ENCODE peak calls at places on chromosome 12, in seven cellular contexts. P, A, X, Y, H, C and D are unnamed samples.

GRCh38 chr12:68271346-68271745 is 17.9 kb upstream of the IL22 start:
- DNase-seq in Y (no peak), C (no peak), H (no peak), X (no peak), A (peak; percentile 54), P (no peak), D (no peak)

GRCh38 chr12:117036046-117036445 is 63.2 kb downstream of the TESC start:
- DNase-seq in A (no peak), H (no peak), X (no peak), C (no peak), P (no peak), Y (no peak), D (no peak)

GRCh38 chr12:97308576-97309198 is 153.9 kb upstream of the RMST start:
- DNase-seq in X (no peak), P (no peak), H (no peak), C (no peak), A (peak; percentile 62), Y (no peak), D (no peak)

GRCh38 chr12:75690556-75690955 is 179.1 kb upstream of the KRR1 start:
- DNase-seq in C (no peak), X (no peak), A (peak; percentile 99), Y (no peak), H (no peak), P (no peak), D (no peak)

GRCh38 chr12:95804296-95804695 is 13.7 kb upstream of the NTN4 start:
- DNase-seq in X (no peak), Y (no peak), P (no peak), H (no peak), C (no peak), A (no peak), D (no peak)

GRCh38 chr12:119005832-119006360 is 24.6 kb downstream of the SRRM4 start:
- DNase-seq in P (no peak), A (no peak), Y (no peak), H (no peak), C (no peak), X (no peak), D (no peak)

GRCh38 chr12:57027805-57028153 is 11.4 kb upstream of the TAC3 start:
- DNase-seq in P (no peak), C (no peak), A (no peak), H (no peak), X (no peak), Y (no peak), D (no peak)

GRCh38 chr12:91746976-91747375 is 398.7 kb downstream of the BTG1 start:
- DNase-seq in Y (no peak), X (no peak), H (no peak), A (no peak), C (no peak), P (no peak), D (no peak)